ENCODE peak calls at places on chromosome 14, in seven cellular contexts. Y, R, I, W, X, E and J are unnamed samples.

GRCh38 chr14:25943329-25943728 is 654.5 kb downstream of the NOVA1 start:
- DNase-seq in E (no peak), W (no peak), R (no peak), X (no peak), Y (no peak), I (no peak), J (no peak)

GRCh38 chr14:74126315-74126714 is 41.6 kb downstream of the LIN52 start:
- DNase-seq in R (no peak), Y (no peak), W (no peak), I (no peak), E (no peak), X (no peak), J (no peak)

GRCh38 chr14:73746540-73747385 is 32.6 kb upstream of the PNMA1 start:
- DNase-seq in R (peak), E (no peak), I (no peak), X (no peak), W (no peak), Y (no peak), J (no peak)

GRCh38 chr14:55600784-55601561 is 21.0 kb downstream of the KTN1 start:
- DNase-seq in X (no peak), R (no peak), E (no peak), Y (no peak), W (no peak), I (no peak), J (no peak)

GRCh38 chr14:59463773-59464650 is 1.2 kb downstream of the GPR135 start:
- DNase-seq in I (no peak), X (no peak), R (no peak), W (no peak), Y (no peak), E (no peak), J (no peak)

GRCh38 chr14:56199976-56200577 is 81.9 kb downstream of the PELI2 start:
- DNase-seq in R (no peak), I (no peak), E (no peak), Y (no peak), W (no peak), X (no peak), J (no peak)

GRCh38 chr14:52553002-52553670 is 500 bp downstream of the GPR137C start:
- DNase-seq in R (peak), X (no peak), W (no peak), Y (no peak), E (no peak), I (no peak), J (peak)

GRCh38 chr14:69288001-69288771 is 28.2 kb downstream of the GALNT16 start:
- DNase-seq in Y (peak), W (peak), R (peak), E (peak), X (no peak), I (no peak), J (peak)

GRCh38 chr14:70567791-70568190 is 32.7 kb downstream of the MED6 start:
- DNase-seq in I (no peak), W (no peak), R (peak), X (no peak), E (peak), Y (peak), J (no peak)

GRCh38 chr14:24058260-24058950 is 6.6 kb downstream of the CARMIL3 start:
- DNase-seq in R (peak), E (peak), Y (peak), X (peak), W (peak), I (peak), J (peak)

GRCh38 chr14:71248204-71248603 is 340.9 kb downstream of the PCNX1 start:
- DNase-seq in X (no peak), E (no peak), W (no peak), R (no peak), Y (no peak), I (no peak), J (no peak)

GRCh38 chr14:103354141-103354540 is 20.1 kb downstream of the EIF5 start:
- DNase-seq in X (no peak), W (no peak), E (no peak), R (no peak), I (no peak), Y (no peak), J (no peak)

GRCh38 chr14:36438883-36439282 is 81.1 kb downstream of the NKX2-1 start:
- DNase-seq in W (no peak), Y (no peak), R (no peak), X (no peak), E (no peak), I (no peak), J (no peak)

GRCh38 chr14:23438130-23438893 is 2.9 kb upstream of the MYH7 start:
- DNase-seq in Y (no peak), W (no peak), R (peak), I (no peak), E (no peak), X (no peak), J (no peak)